ENCODE peak calls at places on chromosomes 7 and 10, in nine cellular contexts. One of them, this sample, is unnamed.

GRCh38 chr10:97525086-97525485 is 26.4 kb downstream of the UBTD1 start:
- DNase-seq in fibroblast of mammary gland: no peak
- DNase-seq in hepatocyte: no peak
- DNase-seq in OCI-LY7: no peak
- DNase-seq in HL-60: no peak
- DNase-seq in astrocyte of the cerebellum: no peak
- DNase-seq in Calu3: no peak
- DNase-seq in upper lobe of right lung: no peak
- DNase-seq in neural crest cell: no peak
- DNase-seq in this sample: no peak

GRCh38 chr7:133575726-133576125 is 322.8 kb downstream of the EXOC4 start:
- DNase-seq in fibroblast of mammary gland: peak; percentile 29
- DNase-seq in HL-60: no peak
- DNase-seq in astrocyte of the cerebellum: no peak
- DNase-seq in Calu3: no peak
- DNase-seq in neural crest cell: no peak
- DNase-seq in OCI-LY7: no peak
- DNase-seq in hepatocyte: no peak
- DNase-seq in upper lobe of right lung: no peak
- DNase-seq in this sample: no peak

GRCh38 chr7:47080816-47081215 is 501.1 kb downstream of the TNS3 start:
- DNase-seq in astrocyte of the cerebellum: no peak
- DNase-seq in OCI-LY7: no peak
- DNase-seq in neural crest cell: no peak
- DNase-seq in Calu3: no peak
- DNase-seq in fibroblast of mammary gland: no peak
- DNase-seq in upper lobe of right lung: no peak
- DNase-seq in hepatocyte: no peak
- DNase-seq in HL-60: no peak
- DNase-seq in this sample: no peak

GRCh38 chr10:80486785-80487421 is 32.8 kb downstream of the TSPAN14 start:
- DNase-seq in fibroblast of mammary gland: no peak
- DNase-seq in HL-60: no peak
- DNase-seq in upper lobe of right lung: peak; percentile 36
- DNase-seq in neural crest cell: no peak
- DNase-seq in astrocyte of the cerebellum: no peak
- DNase-seq in Calu3: no peak
- DNase-seq in hepatocyte: no peak
- DNase-seq in OCI-LY7: no peak
- DNase-seq in this sample: no peak

GRCh38 chr7:130118294-130118693 is 48.0 kb downstream of the KLHDC10 start:
- DNase-seq in astrocyte of the cerebellum: no peak
- DNase-seq in Calu3: no peak
- DNase-seq in hepatocyte: no peak
- DNase-seq in OCI-LY7: no peak
- DNase-seq in fibroblast of mammary gland: no peak
- DNase-seq in HL-60: no peak
- DNase-seq in upper lobe of right lung: no peak
- DNase-seq in neural crest cell: no peak
- DNase-seq in this sample: no peak

GRCh38 chr10:31490858-31491504 is 172.0 kb downstream of the ZEB1 start:
- DNase-seq in hepatocyte: peak; percentile 40
- DNase-seq in astrocyte of the cerebellum: peak; percentile 52
- DNase-seq in HL-60: peak; percentile 22
- DNase-seq in Calu3: peak; percentile 37
- DNase-seq in fibroblast of mammary gland: peak; percentile 66
- DNase-seq in neural crest cell: no peak
- DNase-seq in upper lobe of right lung: no peak
- DNase-seq in OCI-LY7: peak; percentile 36
- DNase-seq in this sample: peak; percentile 22

GRCh38 chr10:69730251-69731156 is 71.2 kb upstream of the COL13A1 start:
- DNase-seq in OCI-LY7: no peak
- DNase-seq in neural crest cell: no peak
- DNase-seq in astrocyte of the cerebellum: no peak
- DNase-seq in Calu3: no peak
- DNase-seq in HL-60: no peak
- DNase-seq in hepatocyte: peak; percentile 35
- DNase-seq in upper lobe of right lung: peak; percentile 66
- DNase-seq in fibroblast of mammary gland: peak; percentile 8
- DNase-seq in this sample: no peak

GRCh38 chr7:155375337-155376277 is 77.9 kb downstream of the INSIG1 start:
- DNase-seq in upper lobe of right lung: no peak
- DNase-seq in Calu3: no peak
- DNase-seq in neural crest cell: no peak
- DNase-seq in fibroblast of mammary gland: no peak
- DNase-seq in HL-60: no peak
- DNase-seq in OCI-LY7: no peak
- DNase-seq in hepatocyte: no peak
- DNase-seq in astrocyte of the cerebellum: peak; percentile 8
- DNase-seq in this sample: no peak

GRCh38 chr7:96238474-96238873 is 83.4 kb downstream of the SLC25A13 start:
- DNase-seq in fibroblast of mammary gland: no peak
- DNase-seq in Calu3: no peak
- DNase-seq in neural crest cell: no peak
- DNase-seq in upper lobe of right lung: no peak
- DNase-seq in OCI-LY7: no peak
- DNase-seq in HL-60: no peak
- DNase-seq in astrocyte of the cerebellum: no peak
- DNase-seq in hepatocyte: no peak
- DNase-seq in this sample: peak; percentile 22

GRCh38 chr7:149885191-149886017 is 11.6 kb downstream of the ATP6V0E2 start:
- DNase-seq in upper lobe of right lung: no peak
- DNase-seq in HL-60: no peak
- DNase-seq in hepatocyte: peak; percentile 20
- DNase-seq in Calu3: no peak
- DNase-seq in OCI-LY7: no peak
- DNase-seq in fibroblast of mammary gland: no peak
- DNase-seq in neural crest cell: no peak
- DNase-seq in astrocyte of the cerebellum: peak; percentile 41
- DNase-seq in this sample: no peak

GRCh38 chr7:95376632-95377380 is 19.4 kb downstream of the PON3 start:
- DNase-seq in upper lobe of right lung: no peak
- DNase-seq in fibroblast of mammary gland: no peak
- DNase-seq in OCI-LY7: no peak
- DNase-seq in astrocyte of the cerebellum: no peak
- DNase-seq in HL-60: no peak
- DNase-seq in neural crest cell: peak; percentile 6
- DNase-seq in hepatocyte: no peak
- DNase-seq in Calu3: no peak
- DNase-seq in this sample: no peak

GRCh38 chr10:102400061-102400460 is 4.6 kb downstream of the NFKB2 start:
- DNase-seq in hepatocyte: no peak
- DNase-seq in HL-60: no peak
- DNase-seq in astrocyte of the cerebellum: no peak
- DNase-seq in neural crest cell: no peak
- DNase-seq in upper lobe of right lung: peak; percentile 61
- DNase-seq in fibroblast of mammary gland: no peak
- DNase-seq in OCI-LY7: no peak
- DNase-seq in Calu3: no peak
- DNase-seq in this sample: no peak

GRCh38 chr7:40297741-40298311 is 163.0 kb downstream of the SUGCT start:
- DNase-seq in HL-60: no peak
- DNase-seq in Calu3: no peak
- DNase-seq in hepatocyte: no peak
- DNase-seq in astrocyte of the cerebellum: no peak
- DNase-seq in OCI-LY7: no peak
- DNase-seq in neural crest cell: no peak
- DNase-seq in fibroblast of mammary gland: peak; percentile 48
- DNase-seq in upper lobe of right lung: no peak
- DNase-seq in this sample: no peak

GRCh38 chr10:78692071-78692470 is 376.7 kb upstream of the ZMIZ1 start:
- DNase-seq in neural crest cell: no peak
- DNase-seq in fibroblast of mammary gland: no peak
- DNase-seq in Calu3: no peak
- DNase-seq in OCI-LY7: no peak
- DNase-seq in astrocyte of the cerebellum: no peak
- DNase-seq in HL-60: no peak
- DNase-seq in hepatocyte: no peak
- DNase-seq in upper lobe of right lung: no peak
- DNase-seq in this sample: no peak

GRCh38 chr7:140562921-140563600 is 77.6 kb downstream of the DENND2A start:
- DNase-seq in OCI-LY7: no peak
- DNase-seq in fibroblast of mammary gland: peak; percentile 25
- DNase-seq in HL-60: no peak
- DNase-seq in astrocyte of the cerebellum: no peak
- DNase-seq in upper lobe of right lung: no peak
- DNase-seq in neural crest cell: no peak
- DNase-seq in Calu3: no peak
- DNase-seq in hepatocyte: no peak
- DNase-seq in this sample: no peak

DNA sequence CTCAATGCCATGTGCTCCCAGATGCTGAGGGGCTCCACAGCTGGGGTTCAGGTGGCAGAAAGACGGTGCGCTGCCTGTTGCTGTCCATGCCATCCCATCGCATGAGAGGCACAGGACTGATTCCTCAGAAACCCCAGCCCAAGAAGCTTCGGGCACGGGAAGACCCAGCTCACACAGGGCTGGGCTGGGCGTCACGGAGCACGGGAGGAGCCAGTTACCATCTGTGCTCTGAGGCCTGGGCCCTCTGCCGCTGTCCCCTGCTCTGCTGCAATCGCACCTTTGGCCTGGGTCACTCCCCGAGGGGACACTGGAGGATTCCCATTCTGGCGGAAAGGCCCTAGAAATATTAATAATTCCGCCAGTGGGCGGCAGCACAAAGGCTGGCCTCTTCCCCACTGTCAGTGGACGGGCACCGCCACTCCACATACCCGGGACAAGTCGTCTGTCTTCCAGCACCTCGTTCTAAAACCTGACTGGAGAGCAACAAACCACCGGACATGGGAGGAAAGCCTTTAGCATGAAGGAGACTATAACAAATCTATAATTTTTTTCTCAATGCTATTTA is 92.1 kb downstream of the PIP4K2A start:
- DNase-seq in Calu3: no peak
- DNase-seq in upper lobe of right lung: no peak
- DNase-seq in HL-60: no peak
- DNase-seq in fibroblast of mammary gland: no peak
- DNase-seq in OCI-LY7: no peak
- DNase-seq in hepatocyte: no peak
- DNase-seq in astrocyte of the cerebellum: no peak
- DNase-seq in neural crest cell: no peak
- DNase-seq in this sample: peak; percentile 32
- TF ChIP-seq CTCF in Calu3: no peak
- TF ChIP-seq CTCF in upper lobe of right lung: no peak
- TF ChIP-seq CTCF in HL-60: no peak
- TF ChIP-seq CTCF in fibroblast of mammary gland: no peak
- TF ChIP-seq CTCF in OCI-LY7: no peak
- TF ChIP-seq CTCF in hepatocyte: no peak
- TF ChIP-seq CTCF in astrocyte of the cerebellum: no peak
- TF ChIP-seq CTCF in neural crest cell: no peak
- TF ChIP-seq CTCF in this sample: no peak

GRCh38 chr7:115748123-115748738 is 282.3 kb downstream of the TFEC start:
- DNase-seq in hepatocyte: peak; percentile 17
- DNase-seq in upper lobe of right lung: no peak
- DNase-seq in HL-60: no peak
- DNase-seq in astrocyte of the cerebellum: no peak
- DNase-seq in Calu3: peak; percentile 20
- DNase-seq in neural crest cell: no peak
- DNase-seq in OCI-LY7: no peak
- DNase-seq in fibroblast of mammary gland: peak; percentile 32
- DNase-seq in this sample: peak; percentile 8
- TF ChIP-seq CTCF in hepatocyte: peak; percentile 62
- TF ChIP-seq CTCF in upper lobe of right lung: no peak
- TF ChIP-seq CTCF in HL-60: no peak
- TF ChIP-seq CTCF in astrocyte of the cerebellum: peak; percentile 51
- TF ChIP-seq CTCF in Calu3: peak; percentile 41
- TF ChIP-seq CTCF in neural crest cell: peak; percentile 56
- TF ChIP-seq CTCF in OCI-LY7: peak; percentile 47
- TF ChIP-seq CTCF in fibroblast of mammary gland: peak; percentile 52
- TF ChIP-seq CTCF in this sample: no peak

DNA sequence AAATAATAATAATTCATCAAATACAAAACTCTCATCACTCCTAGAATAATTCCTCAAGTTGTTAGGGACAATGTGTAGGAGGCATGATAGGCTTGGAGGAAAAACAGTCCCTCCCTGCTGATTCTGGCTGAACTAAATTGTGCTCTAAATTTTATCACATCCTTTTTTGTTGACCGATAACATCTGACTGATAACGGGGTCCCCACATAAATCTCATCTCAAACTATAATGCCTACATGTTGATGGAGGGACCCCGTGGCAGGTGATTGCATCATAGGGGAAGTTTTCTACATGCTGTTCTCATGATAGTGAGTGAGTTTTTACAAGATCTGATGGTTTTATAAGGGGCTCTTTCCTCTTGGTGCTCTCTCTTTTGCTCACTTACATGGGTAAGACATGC is 1043.5 kb upstream of the SORCS1 start:
- DNase-seq in upper lobe of right lung: no peak
- DNase-seq in HL-60: no peak
- DNase-seq in Calu3: no peak
- DNase-seq in fibroblast of mammary gland: no peak
- DNase-seq in hepatocyte: no peak
- DNase-seq in neural crest cell: no peak
- DNase-seq in astrocyte of the cerebellum: no peak
- DNase-seq in OCI-LY7: no peak
- DNase-seq in this sample: no peak
- TF ChIP-seq CTCF in upper lobe of right lung: no peak
- TF ChIP-seq CTCF in HL-60: no peak
- TF ChIP-seq CTCF in Calu3: no peak
- TF ChIP-seq CTCF in fibroblast of mammary gland: no peak
- TF ChIP-seq CTCF in hepatocyte: no peak
- TF ChIP-seq CTCF in neural crest cell: no peak
- TF ChIP-seq CTCF in astrocyte of the cerebellum: no peak
- TF ChIP-seq CTCF in OCI-LY7: no peak
- TF ChIP-seq CTCF in this sample: no peak

DNA sequence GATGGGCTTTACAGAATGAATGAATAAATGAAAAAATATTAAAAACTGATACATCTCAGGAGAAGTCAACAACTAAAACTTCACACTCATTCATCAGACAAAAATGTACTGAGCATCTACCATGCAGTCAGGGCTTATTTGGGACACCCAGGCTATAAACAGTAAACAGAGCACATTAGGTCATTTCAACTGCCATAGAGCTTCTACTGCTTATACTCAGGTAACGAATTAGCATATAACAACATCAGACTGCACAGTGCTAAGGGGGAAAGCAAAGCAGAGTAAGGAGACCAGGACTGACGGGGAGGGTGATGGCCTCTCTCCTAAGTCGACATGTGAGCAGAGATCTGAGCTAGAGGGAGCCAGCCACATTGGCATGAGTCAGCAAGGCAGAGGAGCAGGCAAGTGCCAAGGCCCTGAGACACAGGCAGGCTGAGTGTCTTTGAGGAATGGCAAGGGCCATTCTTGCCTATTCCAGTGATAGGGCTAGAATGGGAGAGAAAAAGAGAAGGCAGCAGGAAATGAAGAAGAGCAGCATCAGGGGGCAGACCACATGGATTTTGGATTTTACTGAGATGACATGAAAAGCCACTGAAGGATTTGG is 528.9 kb downstream of the PARD3 start:
- DNase-seq in hepatocyte: no peak
- DNase-seq in HL-60: no peak
- DNase-seq in neural crest cell: no peak
- DNase-seq in astrocyte of the cerebellum: no peak
- DNase-seq in fibroblast of mammary gland: peak; percentile 82
- DNase-seq in OCI-LY7: no peak
- DNase-seq in upper lobe of right lung: no peak
- DNase-seq in Calu3: no peak
- DNase-seq in this sample: no peak
- TF ChIP-seq CTCF in hepatocyte: no peak
- TF ChIP-seq CTCF in HL-60: no peak
- TF ChIP-seq CTCF in neural crest cell: no peak
- TF ChIP-seq CTCF in astrocyte of the cerebellum: no peak
- TF ChIP-seq CTCF in fibroblast of mammary gland: peak; percentile 2
- TF ChIP-seq CTCF in OCI-LY7: no peak
- TF ChIP-seq CTCF in upper lobe of right lung: no peak
- TF ChIP-seq CTCF in Calu3: no peak
- TF ChIP-seq CTCF in this sample: no peak

This sample was measured in endothelial cell.